ENCODE peak calls at places on chromosome X, in five cellular contexts. One of them, this sample, is unnamed.

GRCh38 chrX:116342903-116343302 is 93.5 kb upstream of the SLC6A14 start:
- DNase-seq in fibroblast of lung: no peak
- DNase-seq in uterus: no peak
- DNase-seq in mammary epithelial cell: no peak
- DNase-seq in pancreas: no peak
- DNase-seq in this sample: no peak

GRCh38 chrX:150074175-150074574 is 135.9 kb upstream of the EOLA2 start:
- DNase-seq in fibroblast of lung: peak; percentile 45
- DNase-seq in uterus: no peak
- DNase-seq in mammary epithelial cell: no peak
- DNase-seq in pancreas: no peak
- DNase-seq in this sample: no peak

GRCh38 chrX:148665001-148665400 is 164.6 kb downstream of the AFF2 start:
- DNase-seq in fibroblast of lung: no peak
- DNase-seq in uterus: no peak
- DNase-seq in mammary epithelial cell: no peak
- DNase-seq in pancreas: no peak
- DNase-seq in this sample: no peak

GRCh38 chrX:331145-331771 is 12.7 kb upstream of the GTPBP6 start:
- DNase-seq in fibroblast of lung: peak; percentile 33
- DNase-seq in uterus: no peak
- DNase-seq in mammary epithelial cell: no peak
- DNase-seq in pancreas: peak; percentile 21
- DNase-seq in this sample: no peak

GRCh38 chrX:53255738-53256191 is 25.6 kb downstream of the IQSEC2 start:
- DNase-seq in fibroblast of lung: no peak
- DNase-seq in uterus: no peak
- DNase-seq in mammary epithelial cell: no peak
- DNase-seq in pancreas: no peak
- DNase-seq in this sample: no peak

GRCh38 chrX:107674480-107675364 is 46.4 kb downstream of the PRPS1 start:
- DNase-seq in fibroblast of lung: peak; percentile 25
- DNase-seq in uterus: peak; percentile 88
- DNase-seq in mammary epithelial cell: peak; percentile 63
- DNase-seq in pancreas: no peak
- DNase-seq in this sample: peak; percentile 84

GRCh38 chrX:65195621-65196020 is 219.4 kb upstream of the ZC4H2 start:
- DNase-seq in fibroblast of lung: no peak
- DNase-seq in uterus: no peak
- DNase-seq in mammary epithelial cell: no peak
- DNase-seq in pancreas: no peak
- DNase-seq in this sample: no peak

GRCh38 chrX:28590394-28590793 is 3.1 kb downstream of the IL1RAPL1 start:
- DNase-seq in fibroblast of lung: peak; percentile 42
- DNase-seq in uterus: no peak
- DNase-seq in mammary epithelial cell: no peak
- DNase-seq in pancreas: no peak
- DNase-seq in this sample: no peak

GRCh38 chrX:78945186-78945912 is at the start of gene P2RY10:
- DNase-seq in fibroblast of lung: no peak
- DNase-seq in uterus: no peak
- DNase-seq in mammary epithelial cell: no peak
- DNase-seq in pancreas: no peak
- DNase-seq in this sample: peak; percentile 69

GRCh38 chrX:2965965-2966364 is 36.8 kb upstream of the ARSD start:
- DNase-seq in fibroblast of lung: no peak
- DNase-seq in uterus: no peak
- DNase-seq in mammary epithelial cell: no peak
- DNase-seq in pancreas: no peak
- DNase-seq in this sample: no peak

GRCh38 chrX:78123190-78123589 is 16.3 kb downstream of the TAF9B start:
- DNase-seq in fibroblast of lung: peak; percentile 72
- DNase-seq in uterus: no peak
- DNase-seq in mammary epithelial cell: peak; percentile 79
- DNase-seq in pancreas: no peak
- DNase-seq in this sample: no peak

GRCh38 chrX:129726307-129727111 is 12.3 kb upstream of the XPNPEP2 start:
- DNase-seq in fibroblast of lung: peak; percentile 41
- DNase-seq in uterus: peak; percentile 42
- DNase-seq in mammary epithelial cell: peak; percentile 34
- DNase-seq in pancreas: peak; percentile 51
- DNase-seq in this sample: peak; percentile 75

GRCh38 chrX:70755850-70756249 is 152.7 kb downstream of the TEX11 start:
- DNase-seq in fibroblast of lung: no peak
- DNase-seq in uterus: no peak
- DNase-seq in mammary epithelial cell: no peak
- DNase-seq in pancreas: no peak
- DNase-seq in this sample: no peak

GRCh38 chrX:1485033-1485432 is 32.3 kb upstream of the ASMTL start:
- DNase-seq in fibroblast of lung: no peak
- DNase-seq in uterus: no peak
- DNase-seq in mammary epithelial cell: no peak
- DNase-seq in pancreas: no peak
- DNase-seq in this sample: peak; percentile 27

GRCh38 chrX:30735839-30736238 is 82.6 kb downstream of the GK start:
- DNase-seq in fibroblast of lung: peak; percentile 22
- DNase-seq in uterus: peak; percentile 31
- DNase-seq in mammary epithelial cell: peak; percentile 47
- DNase-seq in pancreas: no peak
- DNase-seq in this sample: peak; percentile 81

GRCh38 chrX:151396042-151396826 is 772 bp upstream of the VMA21 start:
- DNase-seq in fibroblast of lung: peak; percentile 67
- DNase-seq in uterus: no peak
- DNase-seq in mammary epithelial cell: no peak
- DNase-seq in pancreas: no peak
- DNase-seq in this sample: peak; percentile 45

GRCh38 chrX:155027509-155028066 is 944 bp downstream of the FUNDC2 start:
- DNase-seq in fibroblast of lung: peak; percentile 77
- DNase-seq in uterus: peak; percentile 46
- DNase-seq in mammary epithelial cell: peak; percentile 62
- DNase-seq in pancreas: no peak
- DNase-seq in this sample: no peak

GRCh38 chrX:40154853-40155616 is 57.3 kb upstream of the BCOR start:
- DNase-seq in fibroblast of lung: no peak
- DNase-seq in uterus: peak; percentile 86
- DNase-seq in mammary epithelial cell: no peak
- DNase-seq in pancreas: peak; percentile 64
- DNase-seq in this sample: no peak

GRCh38 chrX:154695913-154696312 is 42.5 kb upstream of the CTAG2 start:
- DNase-seq in fibroblast of lung: no peak
- DNase-seq in uterus: no peak
- DNase-seq in mammary epithelial cell: no peak
- DNase-seq in pancreas: no peak
- DNase-seq in this sample: no peak

GRCh38 chrX:110852180-110852579 is 56.6 kb upstream of the CHRDL1 start:
- DNase-seq in fibroblast of lung: peak; percentile 4
- DNase-seq in uterus: no peak
- DNase-seq in mammary epithelial cell: no peak
- DNase-seq in pancreas: no peak
- DNase-seq in this sample: no peak

GRCh38 chrX:133415276-133416105 is at the start of gene GPC4:
- DNase-seq in fibroblast of lung: peak; percentile 65
- DNase-seq in uterus: peak; percentile 71
- DNase-seq in mammary epithelial cell: peak; percentile 49
- DNase-seq in pancreas: peak; percentile 86
- DNase-seq in this sample: peak; percentile 80

GRCh38 chrX:7925867-7926472 is 1.2 kb downstream of the PNPLA4 start:
- DNase-seq in fibroblast of lung: peak; percentile 58
- DNase-seq in uterus: peak; percentile 20
- DNase-seq in mammary epithelial cell: peak; percentile 65
- DNase-seq in pancreas: peak; percentile 44
- DNase-seq in this sample: peak; percentile 86

GRCh38 chrX:39972340-39972739 is 125.4 kb downstream of the BCOR start:
- DNase-seq in fibroblast of lung: peak; percentile 80
- DNase-seq in uterus: no peak
- DNase-seq in mammary epithelial cell: no peak
- DNase-seq in pancreas: no peak
- DNase-seq in this sample: no peak

GRCh38 chrX:41131766-41132165 is 46.5 kb downstream of the USP9X start:
- DNase-seq in fibroblast of lung: no peak
- DNase-seq in uterus: no peak
- DNase-seq in mammary epithelial cell: no peak
- DNase-seq in pancreas: no peak
- DNase-seq in this sample: no peak

GRCh38 chrX:46628406-46629371 is 55.1 kb downstream of the CHST7 start:
- DNase-seq in fibroblast of lung: peak; percentile 42
- DNase-seq in uterus: peak; percentile 47
- DNase-seq in mammary epithelial cell: no peak
- DNase-seq in pancreas: no peak
- DNase-seq in this sample: peak; percentile 51

GRCh38 chrX:148620023-148620422 is 119.6 kb downstream of the AFF2 start:
- DNase-seq in fibroblast of lung: peak; percentile 56
- DNase-seq in uterus: no peak
- DNase-seq in mammary epithelial cell: peak; percentile 5
- DNase-seq in pancreas: no peak
- DNase-seq in this sample: no peak

GRCh38 chrX:121308276-121308805 is 260.9 kb downstream of the GLUD2 start:
- DNase-seq in fibroblast of lung: peak; percentile 89
- DNase-seq in uterus: peak; percentile 15
- DNase-seq in mammary epithelial cell: peak; percentile 67
- DNase-seq in pancreas: no peak
- DNase-seq in this sample: no peak

GRCh38 chrX:131745942-131746489 is 202.1 kb downstream of the OR13H1 start:
- DNase-seq in fibroblast of lung: no peak
- DNase-seq in uterus: no peak
- DNase-seq in mammary epithelial cell: no peak
- DNase-seq in pancreas: no peak
- DNase-seq in this sample: no peak

GRCh38 chrX:131752493-131753198 is 208.8 kb downstream of the OR13H1 start:
- DNase-seq in fibroblast of lung: peak; percentile 73
- DNase-seq in uterus: peak; percentile 86
- DNase-seq in mammary epithelial cell: peak; percentile 77
- DNase-seq in pancreas: peak; percentile 71
- DNase-seq in this sample: peak; percentile 92

GRCh38 chrX:131746491-131746968 is 202.7 kb downstream of the OR13H1 start:
- DNase-seq in fibroblast of lung: peak; percentile 67
- DNase-seq in uterus: peak; percentile 83
- DNase-seq in mammary epithelial cell: peak; percentile 79
- DNase-seq in pancreas: peak; percentile 80
- DNase-seq in this sample: peak; percentile 93

DNA sequence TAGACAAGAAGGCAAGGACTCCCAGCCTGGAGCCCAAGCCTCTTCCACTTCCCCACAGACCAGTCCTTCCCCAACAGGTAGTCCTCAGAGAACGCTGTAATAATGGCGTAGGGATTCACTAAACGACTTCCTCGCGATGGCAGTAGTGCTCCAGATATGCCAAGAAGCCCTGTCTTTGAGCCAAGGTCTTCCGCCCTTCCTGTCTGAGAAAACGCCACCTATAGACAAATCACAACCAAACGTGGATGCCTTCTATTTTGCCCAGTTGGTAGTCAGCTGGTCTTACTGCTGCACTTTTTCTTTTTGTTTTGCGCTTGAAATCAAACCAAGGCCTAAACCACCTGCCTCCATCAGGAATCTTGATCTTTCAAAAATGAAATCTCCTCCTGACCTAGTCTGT is 203.3 kb downstream of the OR13H1 start:
- DNase-seq in fibroblast of lung: peak; percentile 79
- DNase-seq in uterus: peak; percentile 66
- DNase-seq in mammary epithelial cell: peak; percentile 81
- DNase-seq in pancreas: peak; percentile 67
- DNase-seq in this sample: peak; percentile 91
- H3K4me3 ChIP-seq in fibroblast of lung: peak overlapping the region; percentile 52
- H3K4me3 ChIP-seq in uterus: peak overlapping the region; percentile 33
- H3K4me3 ChIP-seq in mammary epithelial cell: peak overlapping the region; percentile 57
- H3K4me3 ChIP-seq in pancreas: no peak overlapping the region
- H3K4me3 ChIP-seq in this sample: no peak overlapping the region

DNA sequence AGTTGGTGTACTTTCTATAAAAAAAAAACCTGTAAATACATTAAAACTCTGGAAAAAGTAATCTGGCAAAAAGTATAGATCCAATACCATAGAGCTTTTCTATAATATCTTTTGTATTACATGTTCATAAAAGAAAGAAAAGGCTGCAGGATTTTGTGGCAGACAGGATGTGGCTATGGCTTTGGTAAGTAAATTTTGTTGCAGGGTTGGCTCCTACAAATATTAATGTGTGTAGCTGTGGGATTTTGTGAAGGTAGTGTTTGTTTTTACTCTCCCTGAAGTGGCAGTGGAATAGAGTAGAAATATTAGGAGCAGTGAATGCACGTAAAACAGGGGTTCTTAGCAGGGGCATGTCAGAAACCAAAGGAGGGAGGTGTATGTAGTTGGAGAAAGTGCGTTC is 84.8 kb downstream of the TSPAN7 start:
- DNase-seq in fibroblast of lung: no peak
- DNase-seq in uterus: no peak
- DNase-seq in mammary epithelial cell: no peak
- DNase-seq in pancreas: no peak
- DNase-seq in this sample: no peak
- H3K4me1 ChIP-seq in fibroblast of lung: no peaks in the 10 kb centered on the region
- H3K4me1 ChIP-seq in uterus: no peaks in the 10 kb centered on the region
- H3K4me1 ChIP-seq in mammary epithelial cell: no peaks in the 10 kb centered on the region
- H3K4me1 ChIP-seq in pancreas: no peaks in the 10 kb centered on the region
- H3K4me1 ChIP-seq in this sample: no peaks in the 10 kb centered on the region

DNA sequence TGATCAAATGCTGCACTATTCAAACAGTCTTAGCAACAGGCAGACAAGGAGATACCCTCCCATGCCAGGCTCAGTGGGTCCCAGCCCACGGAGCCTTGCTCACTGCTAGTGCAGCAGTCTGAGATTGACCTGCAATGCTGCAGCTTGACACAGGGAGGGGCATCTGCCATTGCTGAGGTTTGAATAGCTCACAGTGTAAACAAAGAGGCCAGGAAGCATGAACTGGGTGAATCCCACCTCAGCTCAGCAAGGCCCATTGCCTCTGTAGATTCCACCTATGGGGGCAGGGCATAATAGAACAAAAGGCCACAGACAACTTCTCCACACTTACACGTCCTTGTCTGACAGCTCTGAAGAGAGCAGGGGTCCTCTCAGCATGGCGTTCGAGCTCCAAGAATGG is 26.6 kb upstream of the ZXDB start:
- DNase-seq in fibroblast of lung: no peak
- DNase-seq in uterus: no peak
- DNase-seq in mammary epithelial cell: no peak
- DNase-seq in pancreas: no peak
- DNase-seq in this sample: no peak
- H3K27ac ChIP-seq in fibroblast of lung: no peak overlapping the region
- H3K27ac ChIP-seq in uterus: no peak overlapping the region
- H3K27ac ChIP-seq in mammary epithelial cell: no peak overlapping the region
- H3K27ac ChIP-seq in pancreas: no peak overlapping the region
- H3K27ac ChIP-seq in this sample: no peak overlapping the region

GRCh38 chrX:119189115-119189514 is 47.0 kb upstream of the PGRMC1 start:
- DNase-seq in fibroblast of lung: no peak
- DNase-seq in uterus: no peak
- DNase-seq in mammary epithelial cell: no peak
- DNase-seq in pancreas: no peak
- DNase-seq in this sample: no peak

GRCh38 chrX:119187298-119187697 is 48.8 kb upstream of the PGRMC1 start:
- DNase-seq in fibroblast of lung: no peak
- DNase-seq in uterus: no peak
- DNase-seq in mammary epithelial cell: no peak
- DNase-seq in pancreas: no peak
- DNase-seq in this sample: no peak

GRCh38 chrX:119186763-119187162 is 49.3 kb upstream of the PGRMC1 start:
- DNase-seq in fibroblast of lung: no peak
- DNase-seq in uterus: no peak
- DNase-seq in mammary epithelial cell: no peak
- DNase-seq in pancreas: no peak
- DNase-seq in this sample: no peak

GRCh38 chrX:119189586-119189985 is 46.5 kb upstream of the PGRMC1 start:
- DNase-seq in fibroblast of lung: no peak
- DNase-seq in uterus: peak; percentile 25
- DNase-seq in mammary epithelial cell: no peak
- DNase-seq in pancreas: no peak
- DNase-seq in this sample: no peak

GRCh38 chrX:119186194-119186593 is 49.9 kb upstream of the PGRMC1 start:
- DNase-seq in fibroblast of lung: no peak
- DNase-seq in uterus: no peak
- DNase-seq in mammary epithelial cell: no peak
- DNase-seq in pancreas: no peak
- DNase-seq in this sample: no peak
- H3K4me3 ChIP-seq in fibroblast of lung: no peak overlapping the region
- H3K4me3 ChIP-seq in uterus: no peak overlapping the region
- H3K4me3 ChIP-seq in mammary epithelial cell: no peak overlapping the region
- H3K4me3 ChIP-seq in pancreas: no peak overlapping the region
- H3K4me3 ChIP-seq in this sample: no peak overlapping the region